ENCODE peak calls at places on chromosomes 13 and 19, in six cellular contexts. B is A549, N is IMR-90, P is GM12891, O is uterus, A is esophagus squamous epithelium. U is an unnamed sample.

GRCh38 chr19:12574036-12574435 is 22.8 kb upstream of the ZNF564 start:
- DNase-seq in B (no peak), N (no peak), P (no peak), O (no peak), A (no peak), U (no peak)

GRCh38 chr13:27481766-27482165 is 31.4 kb upstream of the MTIF3 start:
- DNase-seq in B (peak; percentile 19), N (peak; percentile 10), P (no peak), O (peak; percentile 15), A (no peak), U (peak; percentile 71)

GRCh38 chr19:10290439-10290875 is 705 bp downstream of the ICAM5 start:
- DNase-seq in B (no peak), N (peak; percentile 7), P (no peak), O (no peak), A (no peak), U (no peak)

GRCh38 chr13:35621989-35622388 is 145.5 kb upstream of the MAB21L1 start:
- DNase-seq in B (no peak), N (peak; percentile 2), P (no peak), O (no peak), A (no peak), U (no peak)

GRCh38 chr19:18203408-18203862 is 407 bp downstream of the RAB3A start:
- DNase-seq in B (no peak), N (no peak), P (no peak), O (no peak), A (no peak), U (no peak)

GRCh38 chr19:534088-534487 is 2.5 kb downstream of the CDC34 start:
- DNase-seq in B (no peak), N (no peak), P (no peak), O (no peak), A (no peak), U (no peak)

GRCh38 chr13:47426126-47426849 is 529.4 kb upstream of the HTR2A start:
- DNase-seq in B (no peak), N (peak; percentile 86), P (no peak), O (no peak), A (no peak), U (no peak)

GRCh38 chr13:30910676-30911075 is 4.6 kb downstream of the MEDAG start:
- DNase-seq in B (no peak), N (no peak), P (no peak), O (no peak), A (no peak), U (no peak)

GRCh38 chr13:105660550-105660949 is 874.9 kb downstream of the EFNB2 start:
- DNase-seq in B (no peak), N (no peak), P (no peak), O (no peak), A (no peak), U (no peak)

GRCh38 chr13:107865643-107866006 is 349.7 kb downstream of the LIG4 start:
- DNase-seq in B (no peak), N (peak; percentile 50), P (no peak), O (no peak), A (no peak), U (no peak)

DNA sequence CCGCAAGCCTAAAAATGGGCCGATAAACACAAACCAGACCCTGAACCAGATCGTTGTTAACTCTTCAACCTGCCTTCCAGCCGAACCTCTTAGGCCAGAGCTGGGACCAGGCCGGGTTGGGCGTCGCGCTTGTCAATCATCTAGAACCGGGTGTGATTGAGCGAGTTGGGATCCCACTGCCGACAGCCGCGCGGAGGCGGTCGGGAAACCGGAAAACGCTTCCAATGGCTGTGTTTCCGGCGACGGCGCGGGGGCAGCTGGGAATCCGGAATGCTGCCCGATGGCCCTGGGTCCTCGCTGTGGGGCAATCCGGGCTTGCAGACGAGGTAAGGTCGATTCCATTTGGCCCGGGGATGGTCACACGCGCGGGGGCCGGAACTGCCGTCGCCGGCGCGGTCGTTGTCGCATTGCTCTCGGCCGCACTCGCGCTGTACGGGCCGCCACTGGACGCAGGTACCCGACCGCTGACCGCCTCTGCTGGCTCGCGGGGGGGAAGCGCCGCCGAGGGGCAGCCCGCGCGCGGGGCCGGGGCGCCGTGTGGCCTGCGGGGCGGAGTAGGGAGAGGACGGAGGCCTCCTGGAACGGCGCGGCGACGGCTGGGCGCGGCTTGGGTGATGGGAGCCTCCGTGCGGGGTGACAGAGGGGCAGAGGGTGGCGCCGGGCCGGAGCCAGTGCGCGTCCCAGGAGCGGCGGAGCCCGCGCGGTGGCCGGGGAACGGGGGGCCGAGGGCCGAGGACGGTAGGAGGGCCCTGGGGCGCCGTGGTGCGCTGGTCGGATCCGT is at the start of gene NAXD:
- DNase-seq in B (peak; percentile 99), N (peak; percentile 93), P (peak; percentile 98), O (peak; percentile 93), A (peak; percentile 48), U (peak; percentile 93)
- TF ChIP-seq POLR2A in B (peak; percentile 65), N (peak; percentile 52), P (peak; percentile 20), O (peak; percentile 57), A (peak; percentile 61), U (peak; percentile 74)

GRCh38 chr19:5676711-5677110 is 3.6 kb downstream of the MICOS13 start:
- DNase-seq in B (no peak), N (no peak), P (no peak), O (no peak), A (no peak), U (no peak)
- TF ChIP-seq POLR2A in B (no peak), N (no peak), P (no peak), O (no peak), A (no peak), U (no peak)

GRCh38 chr13:90696254-90696653 is 651.2 kb upstream of the MIR17HG start:
- DNase-seq in B (no peak), N (peak; percentile 7), P (no peak), O (no peak), A (no peak), U (no peak)

GRCh38 chr13:90696656-90697055 is 650.8 kb upstream of the MIR17HG start:
- DNase-seq in B (no peak), N (peak; percentile 0), P (no peak), O (no peak), A (no peak), U (no peak)

GRCh38 chr13:90702050-90702449 is 645.4 kb upstream of the MIR17HG start:
- DNase-seq in B (no peak), N (no peak), P (no peak), O (no peak), A (no peak), U (no peak)

GRCh38 chr13:90701264-90701663 is 646.2 kb upstream of the MIR17HG start:
- DNase-seq in B (no peak), N (no peak), P (no peak), O (no peak), A (no peak), U (no peak)

GRCh38 chr13:90700340-90700739 is 647.1 kb upstream of the MIR17HG start:
- DNase-seq in B (no peak), N (no peak), P (no peak), O (no peak), A (no peak), U (no peak)
- TF ChIP-seq POLR2A in B (no peak), N (no peak), P (no peak), O (no peak), A (no peak), U (no peak)

GRCh38 chr19:51108066-51108804 is at the start of gene CTU1:
- DNase-seq in B (peak; percentile 98), N (peak; percentile 99), P (peak; percentile 94), O (peak; percentile 99), A (peak; percentile 95), U (peak; percentile 99)
- TF ChIP-seq POLR2A in B (peak; percentile 81), N (peak; percentile 82), P (no peak), O (peak; percentile 50), A (peak; percentile 26), U (peak; percentile 85)

GRCh38 chr19:57308514-57308913 is 11.8 kb upstream of the ZNF543 start:
- DNase-seq in B (no peak), N (no peak), P (no peak), O (no peak), A (no peak), U (no peak)

GRCh38 chr19:57302020-57302465 is 18.2 kb upstream of the ZNF543 start:
- DNase-seq in B (no peak), N (peak; percentile 95), P (no peak), O (no peak), A (no peak), U (peak; percentile 82)

GRCh38 chr19:57305056-57305455 is 15.2 kb upstream of the ZNF543 start:
- DNase-seq in B (no peak), N (no peak), P (no peak), O (no peak), A (no peak), U (no peak)

DNA sequence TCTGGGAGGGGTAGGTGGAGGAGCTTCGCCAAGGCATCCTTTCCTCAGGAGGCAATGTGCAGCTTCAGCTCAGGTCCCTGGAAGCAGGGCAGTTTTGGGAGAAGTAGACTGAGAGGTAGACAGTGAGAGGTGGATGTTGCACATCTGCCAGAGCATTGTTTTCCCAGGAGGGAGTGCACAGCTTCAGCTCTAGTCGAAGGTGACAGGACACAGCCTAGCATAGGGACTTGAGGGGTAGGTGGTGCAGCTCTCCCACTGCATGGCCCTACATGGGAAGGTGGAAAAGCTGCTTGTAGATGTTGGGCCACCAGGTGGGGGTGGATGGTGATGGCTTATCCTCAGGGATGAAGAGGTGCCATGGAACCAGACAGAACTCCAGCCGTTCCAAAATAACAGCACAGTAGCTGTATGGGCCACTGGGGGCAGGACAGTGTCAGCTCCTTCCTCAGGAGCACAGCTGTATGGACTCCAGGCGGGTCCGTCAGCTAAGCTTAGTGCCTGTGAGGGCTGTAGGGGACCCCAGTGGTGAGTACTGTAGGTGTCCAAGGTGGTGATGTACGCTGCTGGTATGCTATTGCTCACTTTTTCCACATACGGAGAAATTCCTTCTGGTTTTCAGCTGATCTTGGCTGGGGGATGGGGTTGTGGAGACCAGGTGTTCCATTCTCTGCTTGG is 17.4 kb upstream of the ZNF543 start:
- DNase-seq in B (no peak), N (no peak), P (no peak), O (no peak), A (no peak), U (no peak)
- TF ChIP-seq POLR2A in B (no peak), N (no peak), P (peak; percentile 35), O (no peak), A (no peak), U (no peak)

U was measured in erythroblast.